ENCODE peak calls at places on chromosomes 2 and 18, in six cellular contexts. S, H, I, T, F and U are unnamed samples. For H3K79me2, the result is how much of the 10 kb centered on the place peaks cover.

GRCh38 chr2:231410293-231411004 is 14.9 kb downstream of the B3GNT7 start:
- DNase-seq in S (no peak), H (no peak), I (no peak), T (no peak), F (no peak), U (no peak)

GRCh38 chr18:21341141-21341540 is 99.1 kb downstream of the GREB1L start:
- DNase-seq in S (no peak), H (no peak), I (no peak), T (peak), F (no peak), U (no peak)

GRCh38 chr2:11286749-11287148 is 57.7 kb downstream of the ROCK2 start:
- DNase-seq in S (no peak), H (peak), I (no peak), T (peak), F (no peak), U (no peak)

GRCh38 chr2:59754336-59754735 is 799.1 kb downstream of the BCL11A start:
- DNase-seq in S (no peak), H (no peak), I (no peak), T (no peak), F (no peak), U (no peak)

GRCh38 chr2:83006991-83007390 is 1452.1 kb downstream of the SUCLG1 start:
- DNase-seq in S (no peak), H (no peak), I (no peak), T (no peak), F (no peak), U (no peak)

GRCh38 chr2:121480826-121481225 is 49.9 kb upstream of the RNU4ATAC start:
- DNase-seq in S (peak), H (peak), I (no peak), T (peak), F (no peak), U (no peak)

GRCh38 chr2:38146302-38146916 is 70.5 kb upstream of the CYP1B1 start:
- DNase-seq in S (peak), H (no peak), I (peak), T (peak), F (no peak), U (no peak)

GRCh38 chr2:233267516-233268245 is 16.2 kb downstream of the ATG16L1 start:
- DNase-seq in S (no peak), H (no peak), I (no peak), T (no peak), F (peak), U (peak)

GRCh38 chr2:133837441-133838090 is 269.3 kb upstream of the NCKAP5 start:
- DNase-seq in S (no peak), H (no peak), I (no peak), T (peak), F (no peak), U (no peak)

GRCh38 chr2:218804817-218805216 is 22.9 kb downstream of the CYP27A1 start:
- DNase-seq in S (no peak), H (no peak), I (no peak), T (no peak), F (no peak), U (no peak)

GRCh38 chr2:151357359-151357758 is at the start of gene TNFAIP6:
- DNase-seq in S (peak), H (peak), I (no peak), T (peak), F (no peak), U (no peak)

GRCh38 chr18:39558658-39559057 is 1993.1 kb upstream of the CELF4 start:
- DNase-seq in S (no peak), H (no peak), I (no peak), T (no peak), F (no peak), U (no peak)

DNA sequence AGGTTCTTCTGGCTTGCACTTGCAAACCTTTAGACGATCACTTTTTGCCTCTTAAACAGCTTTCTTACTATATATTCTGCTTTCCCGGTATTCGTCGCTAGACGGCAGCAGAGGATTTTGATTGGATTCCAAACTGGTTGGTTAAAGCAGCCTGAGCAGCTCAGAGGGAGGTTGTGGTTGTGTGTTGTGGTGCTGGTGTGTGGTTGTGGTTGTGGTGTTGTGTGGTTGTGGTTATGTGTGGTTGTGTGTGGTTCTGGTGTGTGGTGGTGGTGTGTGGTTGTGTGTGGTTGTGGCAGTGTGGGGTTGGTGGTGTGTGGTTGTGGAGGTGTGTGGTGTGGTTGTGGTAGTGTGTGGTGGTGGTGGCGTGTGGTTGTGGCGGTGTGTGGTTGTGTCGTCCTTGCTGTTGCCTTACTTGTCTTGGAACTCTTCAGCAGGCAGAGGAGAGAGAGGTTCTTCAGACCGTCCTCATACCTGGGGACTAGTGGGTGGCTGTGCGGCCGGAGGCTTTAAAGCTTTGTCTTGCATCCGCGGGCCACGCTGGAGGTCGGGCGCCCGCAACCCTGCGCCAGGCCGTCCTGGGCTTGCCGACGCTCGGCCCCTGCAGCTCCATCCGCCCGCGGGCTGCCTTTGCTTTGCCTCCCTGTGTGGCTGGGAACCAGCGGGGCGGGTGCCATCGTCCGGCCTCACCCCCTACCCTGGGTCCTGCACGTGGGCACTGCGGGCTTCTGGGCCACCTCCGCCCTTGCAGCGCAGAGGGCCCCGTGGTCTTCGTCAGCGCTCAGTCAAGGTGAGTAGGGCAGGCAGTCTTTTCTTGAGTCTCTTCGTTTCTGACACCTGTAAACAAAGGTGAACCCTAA is 190.8 kb downstream of the ARHGAP28 start:
- DNase-seq in S (peak), H (peak), I (no peak), T (peak), F (peak), U (peak)
- H2AFZ ChIP-seq in S (no peak), H (no peak), I (no peak), T (no peak), F (no peak), U (no peak)

GRCh38 chr2:72539145-72539552 is 286.7 kb downstream of the EXOC6B start:
- DNase-seq in S (no peak), H (no peak), I (no peak), T (peak), F (no peak), U (no peak)
- TF ChIP-seq EZH2phosphoT487 in S (no peak), H (no peak), I (no peak), T (peak), F (no peak), U (no peak)

GRCh38 chr18:3392467-3392855 is 57.5 kb upstream of the TGIF1 start:
- DNase-seq in S (no peak), H (no peak), I (no peak), T (no peak), F (no peak), U (no peak)

GRCh38 chr18:3397786-3398185 is 52.2 kb upstream of the TGIF1 start:
- DNase-seq in S (no peak), H (no peak), I (no peak), T (no peak), F (no peak), U (no peak)

GRCh38 chr18:3397031-3397750 is 52.8 kb upstream of the TGIF1 start:
- DNase-seq in S (no peak), H (no peak), I (no peak), T (no peak), F (no peak), U (no peak)

GRCh38 chr18:3394648-3395047 is 55.3 kb upstream of the TGIF1 start:
- DNase-seq in S (no peak), H (no peak), I (no peak), T (no peak), F (no peak), U (no peak)

DNA sequence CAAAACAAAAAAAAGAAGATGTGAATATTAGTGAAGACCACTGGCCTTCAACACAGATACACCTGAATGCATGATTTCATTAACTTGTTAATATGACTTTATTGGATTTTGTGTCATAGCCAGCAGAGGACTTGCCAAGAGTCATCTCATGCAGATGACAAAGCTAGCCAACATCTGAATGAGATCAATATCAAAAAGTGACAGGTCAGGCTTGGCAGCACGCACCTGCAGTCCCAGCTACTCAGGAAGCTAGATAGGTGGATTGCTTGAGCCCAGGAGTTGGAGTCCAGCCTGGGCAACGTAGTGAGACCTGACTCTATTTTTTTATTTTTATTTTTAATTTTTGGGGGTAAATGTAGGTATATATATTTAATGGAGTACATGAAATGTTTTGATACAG is 54.5 kb upstream of the TGIF1 start:
- DNase-seq in S (no peak), H (no peak), I (no peak), T (no peak), F (no peak), U (no peak)
- H3K79me2 ChIP-seq in S (under half), H (under half), I (under half), T (under half), F (under half), U (under half)

DNA sequence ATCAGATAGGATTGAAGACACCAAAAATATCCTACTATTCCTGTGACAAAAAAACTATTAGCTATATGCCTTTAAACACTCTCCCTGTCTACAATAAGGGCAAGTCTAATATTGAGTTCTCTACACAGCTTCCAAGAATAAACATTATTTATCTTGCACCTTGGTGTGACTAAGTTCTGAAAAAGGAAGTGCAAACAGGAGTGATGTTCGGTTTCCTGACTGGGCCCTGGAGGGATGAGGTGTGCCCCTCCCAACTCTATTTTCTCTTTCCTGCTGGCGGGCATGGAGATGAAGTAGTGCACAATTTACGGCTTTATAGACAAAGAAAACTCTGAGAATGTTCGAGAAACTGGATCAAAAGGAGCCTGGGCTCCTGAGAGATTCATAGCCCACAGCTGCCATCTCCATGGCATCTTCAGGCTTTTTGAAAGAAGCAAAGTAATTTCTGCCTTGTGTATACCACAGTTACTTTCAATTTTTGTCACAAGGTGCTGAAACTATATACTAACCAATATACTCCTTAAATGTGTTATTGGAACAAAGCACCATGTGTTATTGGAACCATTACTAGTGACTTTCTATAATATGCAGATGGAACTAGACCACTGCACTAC is 22.3 kb downstream of the LRATD1 start:
- DNase-seq in S (no peak), H (no peak), I (no peak), T (no peak), F (no peak), U (no peak)
- H2AFZ ChIP-seq in S (no peak), H (no peak), I (no peak), T (no peak), F (no peak), U (no peak)

GRCh38 chr2:239238839-239239606 is 161.8 kb downstream of the HDAC4 start:
- DNase-seq in S (no peak), H (no peak), I (no peak), T (no peak), F (no peak), U (no peak)

GRCh38 chr2:239238381-239238780 is 162.4 kb downstream of the HDAC4 start:
- DNase-seq in S (no peak), H (no peak), I (no peak), T (no peak), F (no peak), U (no peak)

GRCh38 chr2:239241431-239241830 is 159.4 kb downstream of the HDAC4 start:
- DNase-seq in S (no peak), H (no peak), I (no peak), T (no peak), F (no peak), U (no peak)

GRCh38 chr2:239239607-239240479 is 161.0 kb downstream of the HDAC4 start:
- DNase-seq in S (no peak), H (peak), I (no peak), T (no peak), F (no peak), U (no peak)

GRCh38 chr2:239240480-239240881 is 160.3 kb downstream of the HDAC4 start:
- DNase-seq in S (no peak), H (peak), I (no peak), T (no peak), F (no peak), U (no peak)
- TF ChIP-seq EZH2phosphoT487 in S (no peak), H (no peak), I (no peak), T (no peak), F (no peak), U (no peak)

DNA sequence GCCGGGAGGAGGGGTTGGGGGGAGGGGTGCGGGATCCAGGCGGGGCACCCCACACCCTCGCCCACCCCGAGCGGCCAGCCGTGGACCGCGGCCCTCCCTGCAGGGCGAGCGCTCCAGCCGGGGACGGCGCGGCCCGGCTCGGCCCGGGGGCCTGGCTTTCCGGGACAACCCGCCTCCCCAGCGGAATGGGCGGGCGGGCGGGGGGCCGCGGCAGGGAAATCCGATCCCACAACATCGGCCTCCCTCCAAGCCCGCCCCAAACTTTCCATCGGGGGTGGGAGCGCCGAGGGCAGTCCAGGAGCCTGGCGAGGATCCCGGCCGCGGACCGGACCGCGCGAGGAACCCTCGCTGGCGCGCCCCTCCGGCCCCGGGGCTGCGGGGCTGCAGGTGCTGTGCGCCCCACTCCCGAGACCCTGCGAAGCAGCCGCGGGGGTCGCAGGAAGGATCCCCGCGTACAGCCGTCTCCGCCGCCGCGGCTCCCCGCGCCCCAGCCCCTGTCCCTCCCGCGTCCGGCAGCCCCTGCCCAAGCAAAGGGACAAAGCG is 528 bp downstream of the SEMA4C start:
- DNase-seq in S (peak), H (peak), I (peak), T (peak), F (no peak), U (no peak)
- H3K79me2 ChIP-seq in S (half or more), H (under half), I (under half), T (under half), F (under half), U (under half)